ENCODE peak calls at places on chromosome 9, in five cellular contexts. T is fibroblast of pulmonary artery, W is lower leg skin, L is mesothelial cell of epicardium, E is glutamatergic neuron. X is an unnamed sample.

GRCh38 chr9:89408628-89409101 is 89.2 kb downstream of the SEMA4D start:
- DNase-seq in T (no peak), W (no peak), L (no peak), E (no peak), X (no peak)

GRCh38 chr9:72441296-72442211 is 76.5 kb upstream of the ZFAND5 start:
- DNase-seq in T (peak; percentile 43), W (no peak), L (no peak), E (no peak), X (no peak)

GRCh38 chr9:126626117-126627022 is 12.6 kb downstream of the LMX1B start:
- DNase-seq in T (no peak), W (no peak), L (no peak), E (no peak), X (no peak)

GRCh38 chr9:122297512-122297911 is 32.8 kb downstream of the MRRF start:
- DNase-seq in T (no peak), W (no peak), L (no peak), E (no peak), X (no peak)

GRCh38 chr9:18979367-18979766 is 53.6 kb downstream of the SAXO1 start:
- DNase-seq in T (peak; percentile 40), W (no peak), L (no peak), E (no peak), X (no peak)

GRCh38 chr9:103397868-103398600 is 402.9 kb downstream of the CYLC2 start:
- DNase-seq in T (peak; percentile 61), W (no peak), L (peak; percentile 46), E (peak; percentile 57), X (peak; percentile 6)

GRCh38 chr9:89277454-89277853 is 33.5 kb upstream of the CKS2 start:
- DNase-seq in T (peak; percentile 20), W (no peak), L (no peak), E (no peak), X (no peak)

GRCh38 chr9:123473226-123473625 is 117.2 kb downstream of the CRB2 start:
- DNase-seq in T (no peak), W (no peak), L (no peak), E (peak; percentile 69), X (no peak)

GRCh38 chr9:126965541-126966428 is 51.2 kb downstream of the RALGPS1 start:
- DNase-seq in T (peak; percentile 81), W (peak; percentile 89), L (no peak), E (peak; percentile 62), X (peak; percentile 39)

GRCh38 chr9:31185831-31186230 is 1198.6 kb upstream of the ACO1 start:
- DNase-seq in T (peak; percentile 43), W (no peak), L (no peak), E (no peak), X (no peak)

GRCh38 chr9:117825609-117826347 is 121.6 kb downstream of the TLR4 start:
- DNase-seq in T (no peak), W (no peak), L (no peak), E (no peak), X (no peak)

DNA sequence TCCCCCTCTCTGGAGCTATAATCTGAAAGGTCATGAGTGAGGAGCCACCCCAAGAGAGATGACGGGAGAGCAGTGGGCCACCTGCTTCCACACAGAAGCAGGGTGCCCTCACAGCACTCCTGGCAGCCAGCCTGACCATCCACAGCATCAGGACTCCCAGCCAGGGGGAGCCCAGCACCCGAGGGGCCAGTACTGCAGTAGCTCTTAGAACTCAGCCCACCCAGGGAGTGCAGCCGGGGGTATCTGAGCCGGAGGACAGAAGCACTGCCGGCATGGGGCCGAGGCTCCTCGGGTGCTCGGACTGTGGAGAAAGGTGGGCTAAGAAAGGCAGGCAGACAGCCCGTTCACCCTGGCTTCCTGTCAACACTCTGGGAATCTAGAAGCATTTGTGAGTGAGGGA is 25.7 kb upstream of the ASPN start:
- DNase-seq in T (no peak), W (no peak), L (no peak), E (peak; percentile 24), X (no peak)
- TF ChIP-seq CTCF in T (no peak), W (no peak), L (no peak), E (no peak), X (no peak)

GRCh38 chr9:95383198-95383673 is 65.7 kb upstream of the FANCC start:
- DNase-seq in T (peak; percentile 13), W (no peak), L (no peak), E (no peak), X (no peak)

GRCh38 chr9:95382433-95382832 is 64.9 kb upstream of the FANCC start:
- DNase-seq in T (no peak), W (peak; percentile 77), L (no peak), E (no peak), X (no peak)

GRCh38 chr9:95383845-95384244 is 66.3 kb upstream of the FANCC start:
- DNase-seq in T (no peak), W (no peak), L (no peak), E (no peak), X (no peak)

GRCh38 chr9:95381243-95381642 is 63.7 kb upstream of the FANCC start:
- DNase-seq in T (peak; percentile 38), W (peak; percentile 39), L (no peak), E (no peak), X (no peak)

GRCh38 chr9:95379630-95380029 is 62.1 kb upstream of the FANCC start:
- DNase-seq in T (no peak), W (no peak), L (no peak), E (no peak), X (no peak)
- TF ChIP-seq CTCF in T (no peak), W (no peak), L (no peak), E (no peak), X (no peak)

GRCh38 chr9:38058452-38059232 is 10.4 kb downstream of the SHB start:
- DNase-seq in T (peak; percentile 39), W (no peak), L (no peak), E (no peak), X (no peak)
- TF ChIP-seq CTCF in T (no peak), W (no peak), L (no peak), E (no peak), X (no peak)

GRCh38 chr9:136762915-136763648 is 1.2 kb downstream of the LCN15 start:
- DNase-seq in T (peak; percentile 8), W (no peak), L (no peak), E (peak; percentile 87), X (peak; percentile 54)
- TF ChIP-seq CTCF in T (no peak), W (no peak), L (no peak), E (no peak), X (no peak)

GRCh38 chr9:137461663-137462395 is 2.7 kb upstream of the NSMF start:
- DNase-seq in T (peak; percentile 35), W (peak; percentile 91), L (peak; percentile 56), E (peak; percentile 22), X (peak; percentile 71)
- TF ChIP-seq CTCF in T (no peak), W (no peak), L (no peak), E (no peak), X (peak; percentile 28)

GRCh38 chr9:16267336-16268036 is 603.0 kb downstream of the BNC2 start:
- DNase-seq in T (peak; percentile 37), W (peak; percentile 65), L (no peak), E (no peak), X (no peak)

GRCh38 chr9:16262467-16263261 is 607.8 kb downstream of the BNC2 start:
- DNase-seq in T (no peak), W (peak; percentile 43), L (no peak), E (no peak), X (no peak)

GRCh38 chr9:16268037-16269010 is 602.1 kb downstream of the BNC2 start:
- DNase-seq in T (peak; percentile 13), W (peak; percentile 68), L (no peak), E (no peak), X (no peak)

GRCh38 chr9:16265671-16266070 is 604.8 kb downstream of the BNC2 start:
- DNase-seq in T (peak; percentile 17), W (peak; percentile 43), L (no peak), E (no peak), X (no peak)

GRCh38 chr9:16266648-16267276 is 603.7 kb downstream of the BNC2 start:
- DNase-seq in T (peak; percentile 11), W (peak; percentile 62), L (no peak), E (no peak), X (no peak)
- TF ChIP-seq CTCF in T (peak; percentile 60), W (no peak), L (no peak), E (peak; percentile 76), X (peak; percentile 59)

DNA sequence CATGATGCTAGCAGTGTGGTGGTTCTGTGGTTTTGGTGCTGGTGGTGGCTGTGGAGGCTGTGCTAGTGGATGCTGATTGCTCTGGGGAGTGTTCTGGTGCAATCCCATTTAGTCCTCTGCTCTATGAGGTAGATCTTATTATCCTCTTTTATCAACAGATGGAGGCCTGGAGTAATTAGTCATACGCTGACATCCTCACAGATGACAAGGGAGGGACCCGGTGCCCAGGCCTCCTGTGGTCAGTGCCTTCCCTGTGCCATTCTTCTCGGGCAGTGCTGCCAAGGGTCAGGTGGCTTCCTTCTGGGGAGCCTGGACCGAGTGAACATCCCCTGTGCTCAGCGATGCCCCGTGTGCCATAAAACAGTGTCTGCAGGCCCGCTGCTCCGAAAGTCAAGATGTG is 74.5 kb downstream of the COL5A1 start:
- DNase-seq in T (no peak), W (no peak), L (no peak), E (no peak), X (no peak)
- TF ChIP-seq CTCF in T (no peak), W (no peak), L (no peak), E (no peak), X (no peak)

GRCh38 chr9:90830051-90830450 is 28.4 kb downstream of the SYK start:
- DNase-seq in T (no peak), W (no peak), L (no peak), E (no peak), X (no peak)
- TF ChIP-seq CTCF in T (no peak), W (no peak), L (no peak), E (peak; percentile 5), X (no peak)